ENCODE peak calls at places on chromosomes 6 and 20, in ten cellular contexts. F is SK-N-SH; G is cardiac muscle cell; R is epithelial cell of esophagus; K is left ventricle myocardium inferior; E is fibroblast of the aortic adventitia; D is AG04450; N is body of pancreas; X is lower leg skin; J is CD4-positive, CD25-positive, alpha-beta regulatory T cell. P is an unnamed sample.

GRCh38 chr6:106206905-106207304 is 118.7 kb downstream of the ATG5 start:
- DNase-seq in F (no peak), G (no peak), R (no peak), K (no peak), E (no peak), D (no peak), N (no peak), X (no peak), J (no peak), P (no peak)

GRCh38 chr20:513429-513828 is 30.2 kb downstream of the CSNK2A1 start:
- DNase-seq in F (no peak), G (no peak), R (no peak), K (no peak), E (peak; percentile 18), D (no peak), N (no peak), X (no peak), J (no peak), P (no peak)

GRCh38 chr6:79188885-79189505 is 45.5 kb downstream of the HMGN3 start:
- DNase-seq in F (no peak), G (no peak), R (no peak), K (no peak), E (peak; percentile 67), D (no peak), N (peak; percentile 30), X (no peak), J (no peak), P (no peak)

GRCh38 chr6:119052292-119052889 is 26.1 kb downstream of the FAM184A start:
- DNase-seq in F (no peak), G (no peak), R (no peak), K (no peak), E (no peak), D (no peak), N (no peak), X (no peak), J (peak; percentile 15), P (no peak)

GRCh38 chr6:81362246-81362645 is 390.2 kb downstream of the TENT5A start:
- DNase-seq in F (no peak), G (no peak), R (no peak), K (no peak), E (peak; percentile 41), D (peak; percentile 18), N (no peak), X (no peak), J (no peak), P (no peak)

GRCh38 chr6:138926579-138926978 is 61.5 kb downstream of the REPS1 start:
- DNase-seq in F (no peak), G (no peak), R (no peak), K (no peak), E (no peak), D (no peak), N (no peak), X (no peak), J (no peak), P (no peak)

GRCh38 chr20:58586565-58587093 is 64.5 kb upstream of the STX16 start:
- DNase-seq in F (no peak), G (no peak), R (no peak), K (no peak), E (no peak), D (no peak), N (no peak), X (no peak), J (no peak), P (no peak)

GRCh38 chr6:133184798-133185380 is 56.3 kb upstream of the EYA4 start:
- DNase-seq in F (no peak), G (peak; percentile 13), R (peak; percentile 44), K (no peak), E (peak; percentile 72), D (no peak), N (no peak), X (no peak), J (no peak), P (no peak)

GRCh38 chr6:18034798-18035202 is 47.4 kb upstream of the KIF13A start:
- DNase-seq in F (no peak), G (no peak), R (no peak), K (no peak), E (no peak), D (no peak), N (peak; percentile 44), X (peak; percentile 9), J (no peak), P (no peak)

GRCh38 chr20:44053046-44053445 is 133.9 kb downstream of the JPH2 start:
- DNase-seq in F (no peak), G (no peak), R (no peak), K (no peak), E (no peak), D (no peak), N (no peak), X (no peak), J (no peak), P (no peak)
- H3K4me3 ChIP-seq in F (no peak overlapping the region), G (no peak overlapping the region), R (no peak overlapping the region), K (no peak overlapping the region), E (no peak overlapping the region), D (no peak overlapping the region), N (no peak overlapping the region), X (no peak overlapping the region), J (no peak overlapping the region), P (no peak overlapping the region)

GRCh38 chr6:148757944-148758343 is 11.1 kb downstream of the UST start:
- DNase-seq in F (no peak), G (no peak), R (no peak), K (no peak), E (no peak), D (no peak), N (no peak), X (no peak), J (no peak), P (no peak)

GRCh38 chr6:148758492-148758891 is 11.7 kb downstream of the UST start:
- DNase-seq in F (no peak), G (no peak), R (no peak), K (no peak), E (no peak), D (no peak), N (no peak), X (peak; percentile 45), J (no peak), P (no peak)

GRCh38 chr6:148760568-148761531 is 14.0 kb downstream of the UST start:
- DNase-seq in F (no peak), G (peak; percentile 30), R (peak; percentile 38), K (peak; percentile 63), E (peak; percentile 98), D (peak; percentile 71), N (peak; percentile 49), X (peak; percentile 62), J (peak; percentile 76), P (no peak)

GRCh38 chr6:148760143-148760505 is 13.3 kb downstream of the UST start:
- DNase-seq in F (no peak), G (no peak), R (no peak), K (no peak), E (no peak), D (no peak), N (no peak), X (no peak), J (no peak), P (no peak)

DNA sequence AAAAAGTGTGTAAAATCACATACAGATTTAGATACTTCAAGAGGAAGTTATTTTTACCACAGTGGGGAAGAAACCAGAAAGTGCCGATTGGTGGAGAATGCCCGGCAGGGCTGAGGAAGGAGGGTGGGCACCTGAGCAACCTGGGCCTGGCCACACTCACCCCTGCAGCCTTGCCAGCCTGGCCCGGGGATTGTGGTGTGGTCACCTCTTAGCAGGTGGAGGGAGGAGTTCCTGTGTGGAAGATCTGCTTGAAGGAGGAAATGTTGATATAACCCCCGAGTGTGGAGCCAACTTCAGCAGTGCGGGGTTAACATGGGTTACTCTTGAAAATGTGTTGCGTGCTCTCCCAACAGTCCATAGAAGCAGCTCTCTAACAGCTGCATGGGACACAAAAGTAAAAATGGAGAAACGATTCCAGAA is 14.7 kb downstream of the UST start:
- DNase-seq in F (no peak), G (peak; percentile 13), R (no peak), K (no peak), E (no peak), D (no peak), N (peak; percentile 44), X (no peak), J (peak; percentile 35), P (no peak)
- H3K4me3 ChIP-seq in F (no peak overlapping the region), G (no peak overlapping the region), R (no peak overlapping the region), K (peak overlapping the region; percentile 47), E (peak overlapping the region; percentile 60), D (peak overlapping the region; percentile 45), N (no peak overlapping the region), X (no peak overlapping the region), J (peak overlapping the region; percentile 80), P (peak overlapping the region; percentile 68)

GRCh38 chr6:109441069-109441816 is 719 bp downstream of the SMPD2 start:
- DNase-seq in F (peak; percentile 69), G (peak; percentile 70), R (peak; percentile 67), K (peak; percentile 43), E (peak; percentile 54), D (no peak), N (peak; percentile 68), X (peak; percentile 54), J (no peak), P (no peak)
- H3K4me3 ChIP-seq in F (peak overlapping the region; percentile 90), G (peak overlapping the region; percentile 78), R (peak overlapping the region; percentile 78), K (peak overlapping the region; percentile 89), E (peak overlapping the region; percentile 88), D (peak overlapping the region; percentile 83), N (peak overlapping the region; percentile 59), X (peak overlapping the region; percentile 74), J (peak overlapping the region; percentile 71), P (peak overlapping the region; percentile 91)

GRCh38 chr6:41728954-41729353 is 6.5 kb downstream of the TFEB start:
- DNase-seq in F (no peak), G (no peak), R (no peak), K (no peak), E (no peak), D (no peak), N (no peak), X (no peak), J (no peak), P (no peak)

GRCh38 chr6:41729624-41730023 is 5.8 kb downstream of the TFEB start:
- DNase-seq in F (no peak), G (no peak), R (no peak), K (no peak), E (no peak), D (no peak), N (no peak), X (no peak), J (no peak), P (no peak)

GRCh38 chr6:41732149-41732548 is 3.3 kb downstream of the TFEB start:
- DNase-seq in F (no peak), G (no peak), R (no peak), K (no peak), E (no peak), D (no peak), N (no peak), X (no peak), J (no peak), P (no peak)

GRCh38 chr6:41731561-41732086 is 3.8 kb downstream of the TFEB start:
- DNase-seq in F (no peak), G (no peak), R (peak; percentile 58), K (no peak), E (no peak), D (no peak), N (no peak), X (no peak), J (no peak), P (no peak)

GRCh38 chr6:41730531-41731436 is 4.6 kb downstream of the TFEB start:
- DNase-seq in F (peak; percentile 87), G (no peak), R (no peak), K (no peak), E (no peak), D (no peak), N (no peak), X (no peak), J (no peak), P (no peak)
- H3K4me3 ChIP-seq in F (no peak overlapping the region), G (no peak overlapping the region), R (no peak overlapping the region), K (no peak overlapping the region), E (no peak overlapping the region), D (no peak overlapping the region), N (no peak overlapping the region), X (no peak overlapping the region), J (no peak overlapping the region), P (no peak overlapping the region)

P was measured in coronary artery.